ENCODE peak calls at places on chromosome 7, in eight cellular contexts. W is spleen, Q is BJ, I is cardiac muscle cell, V is stomach, C is pancreas, Y is nephron progenitor cell, P is HCT116. T is an unnamed sample.

GRCh38 chr7:123024989-123025758 is 29.7 kb upstream of the TAS2R16 start:
- DNase-seq in C (no peak), W (no peak), V (no peak), Y (no peak), P (no peak), I (peak), Q (no peak), T (peak)

GRCh38 chr7:92295391-92295790 is 49.6 kb downstream of the ANKIB1 start:
- DNase-seq in W (no peak), P (no peak), I (peak), Q (no peak), V (no peak), Y (no peak), C (no peak), T (no peak)

GRCh38 chr7:14207154-14207553 is 217.7 kb upstream of the ETV1 start:
- DNase-seq in C (no peak), I (peak), W (no peak), Y (no peak), Q (no peak), P (no peak), V (no peak), T (no peak)

GRCh38 chr7:45911311-45911710 is 9.8 kb downstream of the IGFBP3 start:
- DNase-seq in Q (no peak), C (no peak), P (no peak), Y (no peak), I (no peak), W (no peak), V (no peak), T (no peak)

GRCh38 chr7:33933611-33934281 is 28.4 kb downstream of the BMPER start:
- DNase-seq in Q (peak), W (no peak), I (peak), Y (no peak), V (no peak), P (no peak), C (no peak), T (peak)

GRCh38 chr7:78080241-78080640 is 281.7 kb downstream of the PHTF2 start:
- DNase-seq in V (no peak), Y (no peak), C (no peak), Q (no peak), W (no peak), P (no peak), I (no peak), T (no peak)

GRCh38 chr7:139230078-139230477 is 959 bp upstream of the UBN2 start:
- DNase-seq in I (no peak), Y (no peak), W (no peak), Q (no peak), P (no peak), V (no peak), C (no peak), T (no peak)

GRCh38 chr7:5792268-5792667 is 10.8 kb upstream of the RNF216 start:
- DNase-seq in P (no peak), C (no peak), Q (no peak), W (no peak), V (no peak), Y (no peak), I (no peak), T (no peak)

GRCh38 chr7:98216941-98217622 is 5.8 kb downstream of the BHLHA15 start:
- DNase-seq in C (peak), Q (no peak), Y (no peak), W (peak), I (no peak), P (no peak), V (no peak), T (no peak)

GRCh38 chr7:73890541-73891147 is 29.7 kb downstream of the TMEM270 start:
- DNase-seq in C (no peak), I (peak), V (no peak), W (no peak), Y (no peak), Q (no peak), P (no peak), T (peak)

GRCh38 chr7:73893342-73894101 is 32.6 kb downstream of the TMEM270 start:
- DNase-seq in C (no peak), Y (no peak), V (no peak), P (no peak), I (no peak), Q (no peak), W (no peak), T (peak)

GRCh38 chr7:73892003-73892975 is 31.3 kb downstream of the TMEM270 start:
- DNase-seq in I (peak), P (no peak), V (peak), C (no peak), W (no peak), Q (no peak), Y (no peak), T (peak)

GRCh38 chr7:73887762-73888161 is 26.8 kb downstream of the TMEM270 start:
- DNase-seq in Y (no peak), W (no peak), P (no peak), C (no peak), V (no peak), Q (no peak), I (no peak), T (no peak)

GRCh38 chr7:73891178-73891885 is 30.4 kb downstream of the TMEM270 start:
- DNase-seq in P (no peak), W (no peak), Y (no peak), Q (no peak), V (no peak), C (no peak), I (no peak), T (peak)
- TF ChIP-seq CTCF in P (peak), W (no peak), Y (no peak), Q (peak), V (no peak), C (no peak), I (peak), T (peak)

DNA sequence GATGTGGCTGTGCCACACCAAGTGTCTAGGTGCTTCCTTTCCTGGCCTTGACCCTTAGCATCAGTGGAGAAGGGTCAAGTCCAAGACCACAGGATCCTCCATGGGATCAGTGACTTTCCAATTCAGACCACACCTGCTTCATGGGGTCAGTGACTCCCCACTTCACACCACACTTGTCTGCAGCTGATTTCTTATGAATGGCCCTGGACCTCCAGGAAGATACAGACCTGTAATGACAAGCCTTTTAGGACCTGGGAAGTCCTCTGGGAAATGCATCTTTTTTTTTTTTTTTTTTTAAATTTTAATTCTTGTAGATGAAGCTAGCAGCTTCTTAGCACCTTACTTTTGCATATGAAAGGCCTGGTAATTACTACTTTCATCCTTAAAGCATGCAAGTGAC is 1018.5 kb downstream of the TYW1 start:
- DNase-seq in V (no peak), Y (no peak), P (no peak), Q (no peak), C (no peak), W (no peak), I (no peak), T (no peak)
- TF ChIP-seq CTCF in V (no peak), Y (no peak), P (no peak), Q (no peak), C (no peak), W (no peak), I (no peak), T (no peak)

GRCh38 chr7:149832332-149833041 is 5.7 kb upstream of the ZNF862 start:
- DNase-seq in V (no peak), P (no peak), C (no peak), W (peak), Y (no peak), Q (no peak), I (no peak), T (no peak)
- TF ChIP-seq CTCF in V (no peak), P (peak), C (no peak), W (no peak), Y (no peak), Q (peak), I (no peak), T (no peak)

DNA sequence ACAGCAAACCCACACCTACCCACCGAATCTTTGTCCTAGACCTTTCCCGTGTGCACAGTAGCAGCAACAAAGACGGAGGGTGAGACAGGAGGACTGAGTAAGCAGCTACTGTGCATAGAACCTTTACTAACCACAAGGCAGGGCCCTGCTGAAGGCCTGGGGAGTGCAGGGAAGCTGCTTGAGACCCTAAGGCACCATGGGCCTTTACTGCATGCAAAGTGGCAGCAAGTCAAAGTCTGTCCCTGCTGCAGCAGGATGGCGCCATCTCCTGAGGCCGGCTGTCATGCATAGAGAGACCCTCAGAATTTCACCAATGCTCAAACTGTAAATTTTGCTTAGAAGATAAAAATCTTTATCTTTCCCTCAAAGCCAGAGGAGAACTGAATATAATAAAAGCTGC is 610.5 kb downstream of the ACTR3B start:
- DNase-seq in P (no peak), I (no peak), Q (no peak), Y (no peak), V (no peak), W (no peak), C (no peak), T (no peak)
- TF ChIP-seq CTCF in P (no peak), I (no peak), Q (no peak), Y (no peak), V (no peak), W (no peak), C (no peak), T (no peak)

GRCh38 chr7:115145512-115145911 is 223.6 kb downstream of the MDFIC start:
- DNase-seq in V (no peak), P (no peak), Q (peak), W (no peak), I (peak), C (no peak), Y (no peak), T (no peak)

DNA sequence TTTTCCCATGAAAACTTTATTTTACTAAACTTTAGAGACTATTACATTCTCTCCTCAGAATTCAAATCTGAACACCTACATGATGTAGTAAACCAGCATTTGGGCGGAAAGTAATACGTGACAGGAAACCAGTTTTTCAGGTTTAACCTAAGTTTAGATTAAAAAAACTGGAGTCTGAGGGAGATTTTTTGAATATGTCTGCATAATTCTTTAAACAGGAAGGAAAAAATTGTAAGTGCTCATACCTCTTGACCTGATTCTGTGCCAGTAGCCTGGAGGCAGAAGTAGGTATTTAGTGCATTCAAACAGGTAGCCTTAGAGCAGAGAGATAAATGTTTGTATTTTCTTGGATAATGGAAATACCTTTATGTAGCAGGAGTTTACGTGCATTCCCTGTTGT is 224.3 kb downstream of the MDFIC start:
- DNase-seq in Q (no peak), W (no peak), I (no peak), Y (no peak), P (peak), C (no peak), V (no peak), T (no peak)
- TF ChIP-seq CTCF in Q (no peak), W (no peak), I (no peak), Y (no peak), P (no peak), C (no peak), V (no peak), T (no peak)

DNA sequence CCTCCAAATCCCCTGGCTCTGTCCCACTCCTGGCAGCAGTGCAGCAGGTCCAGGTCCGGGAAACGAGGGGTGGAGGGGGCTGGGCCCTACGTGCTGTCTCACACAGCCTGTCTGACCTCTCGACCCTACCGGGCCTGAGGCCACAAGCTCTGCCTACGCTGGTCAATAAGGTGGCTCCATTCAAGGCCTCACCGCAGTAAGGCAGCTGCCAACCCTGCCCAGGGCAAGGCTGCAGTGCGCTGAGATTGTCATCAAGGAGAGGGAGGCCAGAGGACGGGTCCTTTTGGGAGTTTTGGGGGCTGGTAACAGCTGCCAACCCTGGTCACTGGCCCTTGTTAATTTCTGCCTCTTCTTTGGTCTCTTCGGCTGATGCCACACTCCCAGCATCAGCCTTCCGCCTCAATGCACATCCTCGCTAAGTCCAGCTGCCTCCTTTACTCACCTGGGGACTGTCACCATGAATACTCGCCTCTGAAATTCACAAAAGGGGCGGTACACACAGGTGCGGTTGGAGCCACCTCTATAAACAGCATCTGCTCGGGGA is 3.5 kb downstream of the EPO start:
- DNase-seq in P (no peak), C (peak), V (no peak), I (no peak), W (no peak), Q (no peak), Y (no peak), T (no peak)
- TF ChIP-seq CTCF in P (no peak), C (no peak), V (no peak), I (no peak), W (no peak), Q (no peak), Y (no peak), T (no peak)

DNA sequence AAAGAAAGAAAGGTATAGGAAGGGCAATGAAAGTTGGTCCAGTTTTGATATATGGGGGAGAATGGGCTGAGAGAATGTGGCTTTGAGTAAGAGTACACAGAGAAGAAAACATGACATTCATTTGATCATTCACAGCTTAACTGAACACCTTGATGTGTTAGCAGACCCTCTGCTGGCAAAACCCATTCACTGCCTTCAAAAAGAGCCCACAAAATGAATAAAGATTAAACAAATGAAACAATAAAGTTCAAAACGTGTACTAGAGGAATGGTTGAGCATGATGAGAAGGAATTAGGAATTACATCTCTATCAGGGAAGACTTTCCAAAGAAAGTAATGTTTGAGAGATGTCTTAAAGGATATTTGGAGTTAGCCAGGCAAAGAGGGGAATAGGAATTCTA is 2.1 kb downstream of the WEE2 start:
- DNase-seq in Y (no peak), I (no peak), Q (no peak), V (no peak), P (no peak), W (no peak), C (no peak), T (no peak)
- TF ChIP-seq CTCF in Y (no peak), I (no peak), Q (no peak), V (no peak), P (no peak), W (no peak), C (no peak), T (no peak)

DNA sequence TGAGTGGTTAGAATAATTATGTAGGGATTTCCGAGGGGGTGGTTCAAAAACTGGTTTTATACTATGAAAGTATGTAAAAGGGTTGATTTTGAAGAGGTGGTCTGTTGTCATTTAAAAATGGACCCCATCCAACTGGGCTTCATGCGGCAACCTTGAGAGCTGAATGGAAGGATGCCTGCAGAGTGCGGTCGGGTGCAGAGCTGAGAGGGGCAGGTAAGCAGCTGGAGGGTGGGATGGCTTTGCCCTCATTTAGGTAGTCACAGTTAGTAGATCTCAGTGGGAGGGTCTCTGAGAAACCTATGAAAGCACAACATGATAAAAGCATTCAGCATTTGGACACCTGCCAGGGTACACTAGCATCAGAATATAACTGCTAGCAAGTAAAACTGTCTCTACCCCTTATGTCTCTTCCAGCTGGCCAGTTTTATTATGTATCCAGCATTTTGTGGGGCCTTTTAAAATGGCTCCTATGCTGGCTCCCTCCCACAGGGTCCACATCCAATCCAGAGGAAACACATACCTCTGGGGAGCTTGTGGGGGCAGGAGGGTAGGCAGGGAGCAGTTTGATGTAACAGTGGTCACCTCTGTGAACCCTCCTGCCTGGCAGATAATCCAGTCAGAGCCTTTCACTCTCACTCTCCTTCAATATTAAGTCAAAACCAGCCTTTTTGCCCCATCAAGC is 75.9 kb upstream of the MAGI2 start:
- DNase-seq in Y (no peak), Q (no peak), W (no peak), P (no peak), C (no peak), I (no peak), V (no peak), T (no peak)
- TF ChIP-seq CTCF in Y (no peak), Q (no peak), W (no peak), P (no peak), C (no peak), I (no peak), V (no peak), T (no peak)

GRCh38 chr7:15889501-15889900 is 203.0 kb upstream of the MEOX2 start:
- DNase-seq in Y (no peak), I (peak), C (no peak), V (no peak), P (peak), Q (no peak), W (no peak), T (no peak)
- TF ChIP-seq CTCF in Y (peak), I (peak), C (no peak), V (no peak), P (peak), Q (peak), W (no peak), T (peak)

GRCh38 chr7:158741294-158741666 is 36.7 kb upstream of the NCAPG2 start:
- DNase-seq in Q (no peak), Y (no peak), C (no peak), I (no peak), V (no peak), P (no peak), W (no peak), T (no peak)

GRCh38 chr7:158745057-158745715 is 40.6 kb upstream of the NCAPG2 start:
- DNase-seq in C (no peak), V (no peak), I (no peak), Y (no peak), W (no peak), P (no peak), Q (no peak), T (no peak)

GRCh38 chr7:158742065-158742821 is 37.6 kb upstream of the NCAPG2 start:
- DNase-seq in Q (no peak), I (no peak), V (no peak), W (no peak), Y (no peak), P (no peak), C (no peak), T (no peak)

GRCh38 chr7:158744070-158744469 is 39.5 kb upstream of the NCAPG2 start:
- DNase-seq in W (no peak), C (no peak), Q (no peak), Y (no peak), I (no peak), V (no peak), P (no peak), T (no peak)

DNA sequence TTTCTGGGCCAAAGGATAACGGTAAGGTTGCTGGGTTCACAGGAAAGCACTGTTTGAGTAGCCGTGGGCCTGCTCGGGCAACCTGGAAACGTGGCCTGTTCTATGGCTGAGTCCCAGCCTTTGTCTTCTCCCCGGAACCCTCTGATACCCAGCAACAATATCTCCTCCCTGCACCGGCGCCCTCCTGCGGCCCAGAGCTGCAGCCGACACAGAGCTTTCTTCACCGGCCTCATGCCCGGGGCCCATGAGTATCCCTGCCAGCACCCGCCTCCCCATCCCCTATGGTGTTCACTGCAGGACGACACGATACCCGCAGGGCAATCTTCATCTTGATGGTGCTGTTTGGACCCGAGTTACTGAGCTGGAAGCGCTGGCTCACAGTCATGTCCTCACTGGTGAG is 38.6 kb upstream of the NCAPG2 start:
- DNase-seq in W (no peak), V (no peak), I (no peak), Q (no peak), Y (no peak), P (no peak), C (no peak), T (no peak)
- TF ChIP-seq CTCF in W (no peak), V (no peak), I (no peak), Q (no peak), Y (no peak), P (no peak), C (no peak), T (no peak)